ENCODE peak calls at places on chromosomes 7 and 10, in ten cellular contexts. B, D, C, Y, M, F, J, X, L and G are unnamed samples.

GRCh38 chr10:73886625-73887024 is 12.3 kb upstream of the CAMK2G start:
- DNase-seq in F (no peak), D (no peak), B (no peak), J (no peak), C (no peak), L (peak), M (no peak), X (no peak), Y (no peak), G (no peak)

GRCh38 chr7:68613405-68613804 is 984.9 kb upstream of the AUTS2 start:
- DNase-seq in X (no peak), B (no peak), D (no peak), L (no peak), F (no peak), M (no peak), C (no peak), Y (no peak), J (peak), G (no peak)

GRCh38 chr10:54900584-54900983 is 99.6 kb upstream of the PCDH15 start:
- DNase-seq in X (no peak), B (no peak), Y (no peak), L (no peak), C (no peak), J (no peak), D (no peak), M (no peak), F (no peak), G (no peak)

GRCh38 chr7:116672596-116673503 is 854 bp downstream of the MET start:
- DNase-seq in X (peak), L (peak), C (peak), Y (no peak), J (no peak), B (no peak), D (no peak), F (no peak), M (no peak), G (peak)

GRCh38 chr7:4742051-4742573 is 33.3 kb upstream of the AP5Z1 start:
- DNase-seq in B (no peak), M (no peak), Y (no peak), D (no peak), C (no peak), J (no peak), X (no peak), L (no peak), F (no peak), G (no peak)

GRCh38 chr7:147595076-147595475 is 995.5 kb upstream of the C7orf33 start:
- DNase-seq in J (no peak), L (no peak), F (no peak), B (no peak), M (no peak), C (no peak), Y (no peak), D (no peak), X (no peak), G (no peak)

GRCh38 chr7:121062684-121063279 is 74.3 kb downstream of the CPED1 start:
- DNase-seq in X (no peak), D (no peak), C (no peak), B (no peak), L (no peak), M (no peak), J (no peak), Y (no peak), F (no peak), G (no peak)

GRCh38 chr10:14554091-14554842 is 220.4 kb downstream of the FAM107B start:
- DNase-seq in F (no peak), L (peak), X (no peak), B (no peak), D (no peak), J (no peak), Y (no peak), C (no peak), M (no peak), G (no peak)

GRCh38 chr10:13670311-13670710 is 83.5 kb downstream of the PRPF18 start:
- DNase-seq in B (no peak), D (no peak), F (no peak), L (no peak), C (no peak), Y (no peak), X (peak), M (no peak), J (no peak), G (peak)

GRCh38 chr7:92875171-92875570 is 38.8 kb upstream of the CDK6 start:
- DNase-seq in Y (no peak), J (no peak), D (no peak), C (no peak), B (no peak), L (no peak), X (no peak), F (no peak), M (no peak), G (no peak)

GRCh38 chr10:7696545-7696944 is 6.6 kb upstream of the ITIH2 start:
- DNase-seq in Y (no peak), X (peak), B (no peak), J (no peak), F (no peak), C (peak), M (no peak), L (no peak), D (no peak), G (no peak)

GRCh38 chr10:92849234-92849525 is 860 bp downstream of the EXOC6 start:
- DNase-seq in C (no peak), L (no peak), X (no peak), B (no peak), F (no peak), D (no peak), M (no peak), Y (no peak), J (no peak), G (peak)

GRCh38 chr7:137754076-137754851 is 92.5 kb downstream of the DGKI start:
- DNase-seq in D (no peak), X (peak), L (no peak), M (no peak), Y (no peak), B (no peak), F (no peak), C (no peak), J (no peak), G (no peak)

GRCh38 chr7:123647106-123647730 is 8.4 kb upstream of the LMOD2 start:
- DNase-seq in C (no peak), J (no peak), M (no peak), D (no peak), L (peak), F (no peak), X (no peak), B (no peak), Y (no peak), G (no peak)

GRCh38 chr7:1845536-1846311 is 175.6 kb downstream of the ELFN1 start:
- DNase-seq in C (peak), Y (no peak), M (no peak), J (no peak), F (no peak), B (no peak), L (no peak), X (peak), D (no peak), G (no peak)

GRCh38 chr10:15545266-15545665 is 174.2 kb upstream of the FAM171A1 start:
- DNase-seq in X (no peak), B (no peak), J (no peak), F (no peak), Y (no peak), D (no peak), M (no peak), C (no peak), L (no peak), G (no peak)

GRCh38 chr10:101238732-101239105 is 9.5 kb upstream of the LBX1 start:
- DNase-seq in B (no peak), F (no peak), X (no peak), J (no peak), D (no peak), M (no peak), Y (no peak), L (no peak), C (no peak), G (no peak)

GRCh38 chr10:133109736-133110532 is 22.2 kb downstream of the ADGRA1 start:
- DNase-seq in Y (no peak), B (no peak), D (no peak), F (no peak), X (no peak), C (peak), M (no peak), J (no peak), L (no peak), G (peak)

GRCh38 chr10:36141786-36142560 is 499.9 kb upstream of the FZD8 start:
- DNase-seq in B (no peak), C (no peak), D (no peak), Y (no peak), L (no peak), M (no peak), F (no peak), X (no peak), J (no peak), G (peak)

GRCh38 chr7:46162582-46162981 is 241.5 kb upstream of the IGFBP3 start:
- DNase-seq in L (peak), F (no peak), C (no peak), J (no peak), M (no peak), X (no peak), D (no peak), B (no peak), Y (no peak), G (no peak)

GRCh38 chr7:66883716-66884115 is 37.3 kb upstream of the TMEM248 start:
- DNase-seq in M (no peak), L (peak), D (no peak), X (no peak), C (no peak), B (no peak), Y (no peak), F (peak), J (no peak), G (no peak)

GRCh38 chr7:85070967-85071628 is 115.8 kb downstream of the SEMA3D start:
- DNase-seq in C (no peak), Y (no peak), F (no peak), L (peak), M (no peak), D (no peak), X (no peak), B (no peak), J (no peak), G (no peak)

GRCh38 chr7:119270045-119270464 is 1002.9 kb upstream of the KCND2 start:
- DNase-seq in D (peak), L (peak), M (peak), C (no peak), F (peak), X (peak), J (peak), Y (no peak), B (peak), G (peak)

GRCh38 chr7:2982831-2983230 is 60.8 kb downstream of the CARD11 start:
- DNase-seq in X (no peak), D (no peak), Y (no peak), J (no peak), L (no peak), M (no peak), B (no peak), C (no peak), F (no peak), G (no peak)

GRCh38 chr7:107353701-107354100 is 116.2 kb upstream of the GPR22 start:
- DNase-seq in C (no peak), B (no peak), X (no peak), F (no peak), M (no peak), L (no peak), D (no peak), Y (no peak), J (no peak), G (no peak)

GRCh38 chr10:116848032-116848911 is 1.0 kb upstream of the ENO4 start:
- DNase-seq in L (peak), X (no peak), M (no peak), J (no peak), B (no peak), C (no peak), D (no peak), F (no peak), Y (no peak), G (no peak)

GRCh38 chr10:102714621-102715455 is at the start of gene SFXN2:
- DNase-seq in D (no peak), B (no peak), C (no peak), Y (no peak), J (no peak), L (no peak), X (peak), F (no peak), M (peak), G (no peak)

GRCh38 chr10:86666538-86666937 is 1.8 kb upstream of the LDB3 start:
- DNase-seq in L (no peak), X (no peak), F (no peak), D (no peak), M (peak), Y (no peak), J (no peak), C (peak), B (no peak), G (no peak)

GRCh38 chr7:142587578-142588191 is 161.6 kb upstream of the PRSS1 start:
- DNase-seq in C (no peak), L (peak), M (no peak), F (no peak), D (peak), B (peak), X (no peak), J (no peak), Y (peak), G (no peak)

GRCh38 chr7:15567652-15568051 is 5.8 kb upstream of the AGMO start:
- DNase-seq in X (no peak), Y (no peak), J (no peak), M (no peak), D (no peak), L (peak), F (no peak), B (no peak), C (no peak), G (no peak)

GRCh38 chr10:60212195-60212594 is 177.5 kb downstream of the ANK3 start:
- DNase-seq in F (no peak), Y (no peak), D (no peak), J (no peak), C (no peak), X (no peak), M (no peak), B (no peak), L (no peak), G (no peak)